ENCODE peak calls at places on chromosomes 12 and 14, in four cellular contexts. V is neuronal stem cell, N is H1, M is mesenchymal stem cell. Y is an unnamed sample.

GRCh38 chr14:104794099-104794498 is 1.4 kb downstream of the AKT1 start:
- DNase-seq in V (no peak), M (peak), N (peak), Y (peak)

GRCh38 chr12:6211421-6211869 is 11.2 kb downstream of the CD9 start:
- DNase-seq in V (no peak), M (peak), N (no peak), Y (no peak)

GRCh38 chr12:2963154-2963759 is 4.1 kb downstream of the TEAD4 start:
- DNase-seq in N (no peak), M (peak), V (no peak), Y (peak)

GRCh38 chr14:76227450-76228050 is 75.8 kb downstream of the GPATCH2L start:
- DNase-seq in N (no peak), M (peak), V (no peak), Y (peak)

GRCh38 chr14:31243860-31244259 is 36.3 kb upstream of the HECTD1 start:
- DNase-seq in N (no peak), M (no peak), V (no peak), Y (peak)

GRCh38 chr12:48924617-48925217 is 575 bp downstream of the FKBP11 start:
- DNase-seq in N (peak), V (no peak), M (peak), Y (peak)

GRCh38 chr12:122028601-122029560 is 7.2 kb downstream of the BCL7A start:
- DNase-seq in V (no peak), M (no peak), N (no peak), Y (no peak)

GRCh38 chr12:102571889-102572288 is 91.5 kb upstream of the IGF1 start:
- DNase-seq in N (no peak), M (no peak), V (no peak), Y (no peak)

GRCh38 chr14:32250681-32251080 is 47.6 kb upstream of the RNU6-8 start:
- DNase-seq in V (no peak), N (no peak), M (no peak), Y (no peak)

GRCh38 chr12:68157295-68157871 is 2.2 kb downstream of the IFNG start:
- DNase-seq in V (no peak), M (no peak), N (no peak), Y (no peak)

GRCh38 chr14:24432259-24433131 is 2.7 kb downstream of the KHNYN start:
- DNase-seq in N (no peak), M (no peak), V (no peak), Y (no peak)

GRCh38 chr12:105949391-105949790 is 189.4 kb downstream of the NUAK1 start:
- DNase-seq in N (no peak), V (no peak), M (no peak), Y (peak)

GRCh38 chr14:75972729-75973480 is 8.9 kb downstream of the TGFB3 start:
- DNase-seq in M (no peak), N (no peak), V (no peak), Y (no peak)

GRCh38 chr12:60501124-60501729 is 905.4 kb downstream of the SLC16A7 start:
- DNase-seq in M (peak), V (no peak), N (no peak), Y (no peak)

GRCh38 chr14:22886500-22887259 is 3.7 kb downstream of the REM2 start:
- DNase-seq in M (peak), N (no peak), V (peak), Y (peak)

GRCh38 chr12:55742719-55743130 is at the start of gene GDF11:
- DNase-seq in M (peak), V (peak), N (no peak), Y (peak)

GRCh38 chr12:107610030-107610859 is 75.4 kb upstream of the PWP1 start:
- DNase-seq in N (peak), V (peak), M (peak), Y (no peak)

GRCh38 chr12:49273726-49274395 is 9.0 kb downstream of the TUBA1C start:
- DNase-seq in V (no peak), M (no peak), N (no peak), Y (peak)

GRCh38 chr12:56461235-56462159 is 6.9 kb upstream of the SPRYD4 start:
- DNase-seq in M (peak), V (no peak), N (no peak), Y (peak)

GRCh38 chr12:88185988-88186387 is 43.9 kb downstream of the TMTC3 start:
- DNase-seq in M (peak), V (no peak), N (no peak), Y (no peak)

GRCh38 chr12:79329933-79330332 is 360.8 kb downstream of the PAWR start:
- DNase-seq in V (no peak), M (peak), N (no peak), Y (no peak)

GRCh38 chr12:62631531-62632520 is 165.2 kb downstream of the MON2 start:
- DNase-seq in V (peak), N (no peak), M (peak), Y (no peak)

GRCh38 chr12:121712462-121713256 is at the start of gene TMEM120B:
- DNase-seq in N (no peak), V (peak), M (peak), Y (peak)

GRCh38 chr12:123054371-123054770 is 73.9 kb downstream of the ARL6IP4 start:
- DNase-seq in N (no peak), V (no peak), M (no peak), Y (no peak)

GRCh38 chr14:62661818-62662217 is 383.4 kb downstream of the KCNH5 start:
- DNase-seq in M (no peak), N (no peak), V (no peak), Y (no peak)

GRCh38 chr14:61281186-61281676 is at the start of gene TMEM30B:
- DNase-seq in V (no peak), M (no peak), N (peak), Y (peak)

GRCh38 chr14:64541261-64541970 is 875 bp downstream of the HSPA2 start:
- DNase-seq in M (no peak), N (no peak), V (no peak), Y (no peak)

GRCh38 chr14:34713681-34714319 is 593 bp downstream of the CFL2 start:
- DNase-seq in V (peak), M (peak), N (no peak), Y (peak)

GRCh38 chr12:1553546-1553945 is 40.8 kb downstream of the FBXL14 start:
- DNase-seq in N (no peak), M (no peak), V (no peak), Y (no peak)
- H4K91ac ChIP-seq in N (no peak), M (no peak), V (no peak), Y (no peak)

GRCh38 chr12:111157486-111157885 is 211.4 kb downstream of the PHETA1 start:
- DNase-seq in M (no peak), V (no peak), N (no peak), Y (no peak)

GRCh38 chr12:111163422-111163821 is 205.5 kb downstream of the PHETA1 start:
- DNase-seq in M (no peak), V (no peak), N (no peak), Y (no peak)

GRCh38 chr12:111161898-111162297 is 207.0 kb downstream of the PHETA1 start:
- DNase-seq in V (no peak), N (no peak), M (no peak), Y (no peak)

GRCh38 chr12:111158992-111159391 is 209.9 kb downstream of the PHETA1 start:
- DNase-seq in N (no peak), V (no peak), M (no peak), Y (no peak)

GRCh38 chr12:111160350-111161142 is 208.3 kb downstream of the PHETA1 start:
- DNase-seq in M (no peak), V (no peak), N (no peak), Y (no peak)
- H2BK12ac ChIP-seq in M (no peak), V (peak), N (peak), Y (no peak)

GRCh38 chr12:75706786-75707605 is 195.6 kb upstream of the KRR1 start:
- DNase-seq in N (no peak), M (peak), V (no peak), Y (no peak)
- H4K91ac ChIP-seq in N (peak), M (no peak), V (no peak), Y (no peak)

GRCh38 chr12:75491169-75491568 is 10.6 kb downstream of the GLIPR1 start:
- DNase-seq in M (no peak), V (no peak), N (no peak), Y (no peak)

GRCh38 chr12:75489613-75490210 is 9.2 kb downstream of the GLIPR1 start:
- DNase-seq in M (no peak), N (no peak), V (no peak), Y (peak)

GRCh38 chr12:75489187-75489586 is 8.6 kb downstream of the GLIPR1 start:
- DNase-seq in N (no peak), M (no peak), V (no peak), Y (no peak)

GRCh38 chr12:75488553-75488952 is 8.0 kb downstream of the GLIPR1 start:
- DNase-seq in N (no peak), V (no peak), M (peak), Y (peak)

DNA sequence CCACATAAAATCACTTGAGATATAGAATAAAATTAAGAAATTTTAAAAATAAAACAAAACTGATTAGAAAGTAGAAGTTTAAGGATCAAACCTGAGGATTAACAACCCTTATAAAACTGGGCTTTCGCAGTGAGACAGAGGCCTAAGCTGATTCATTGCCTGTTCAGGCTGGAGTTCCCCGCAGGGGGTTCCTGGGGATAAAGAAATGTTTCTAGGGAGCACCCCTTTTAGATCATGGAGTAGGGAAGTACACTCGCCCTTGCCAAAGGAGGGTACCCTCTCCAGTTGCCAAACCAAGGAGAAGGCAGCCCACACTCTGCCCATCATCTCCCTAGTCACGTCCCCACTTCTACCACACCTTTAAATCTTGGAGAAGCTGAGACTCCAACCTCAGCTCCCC is 6.8 kb downstream of the GLIPR1 start:
- DNase-seq in V (no peak), N (no peak), M (no peak), Y (peak)
- H2BK12ac ChIP-seq in V (no peak), N (no peak), M (no peak), Y (no peak)

DNA sequence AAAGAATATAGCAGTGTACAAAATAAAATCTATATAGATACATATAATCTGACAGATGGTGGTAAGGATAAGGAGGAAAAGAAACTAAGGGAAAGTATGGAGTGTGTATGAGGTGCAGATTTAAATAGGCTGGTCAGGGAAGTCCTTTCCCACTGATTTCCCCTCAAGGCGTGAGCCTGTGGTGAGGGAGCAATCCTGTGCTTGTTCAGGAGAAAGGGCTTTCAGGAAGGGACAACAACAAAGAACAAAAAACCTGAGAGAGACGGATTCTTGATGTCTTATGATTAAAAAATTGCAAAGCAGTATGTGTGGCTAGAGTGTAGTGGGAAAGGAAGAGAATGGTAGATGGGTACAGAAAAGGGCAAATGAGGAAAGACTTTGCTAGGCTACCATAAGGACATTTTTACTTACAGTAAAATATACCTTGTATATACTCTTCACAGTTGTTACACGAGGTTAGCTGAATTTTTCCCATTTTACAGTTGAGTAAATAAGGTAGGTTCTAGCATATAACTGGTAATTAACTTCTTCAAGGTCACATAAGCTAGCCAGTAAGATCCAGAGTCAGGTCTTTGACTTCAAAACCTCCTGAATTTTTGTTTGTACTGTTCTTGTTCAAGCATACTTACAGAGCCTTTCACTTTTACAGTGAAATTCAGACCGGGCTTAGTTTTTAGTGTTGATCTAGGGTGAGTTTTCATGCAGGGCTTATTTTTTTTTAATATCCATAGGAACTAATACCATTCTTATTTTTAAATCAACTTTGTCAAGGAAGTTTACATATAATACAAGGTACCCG is 15.6 kb downstream of the CNOT2 start:
- DNase-seq in N (no peak), M (no peak), V (no peak), Y (no peak)
- H4K91ac ChIP-seq in N (no peak), M (no peak), V (no peak), Y (no peak)

Y was measured in trophoblast cell.